ENCODE peak calls at places on chromosomes 2 and 18, in five cellular contexts. One of them, this sample, is unnamed.

GRCh38 chr2:120108749-120109148 is 95.9 kb downstream of the EPB41L5 start:
- DNase-seq in stimulated activated CD4-positive, alpha-beta T cell treated with anti-CD3 and anti-CD28 coated beads, Interleukin-15, amount 100 ng/mL, for 1 hour: no peak
- DNase-seq in amniotic stem cell: no peak
- DNase-seq in stimulated activated CD8-positive, alpha-beta memory T cell treated with anti-CD3 and anti-CD28 coated beads, Interleukin-2, amount 100 ng/mL, for 48 hours: no peak
- DNase-seq in NT2/D1: no peak
- DNase-seq in this sample: no peak

GRCh38 chr2:239087041-239087710 is 239.3 kb downstream of the TWIST2 start:
- DNase-seq in stimulated activated CD4-positive, alpha-beta T cell treated with anti-CD3 and anti-CD28 coated beads, Interleukin-15, amount 100 ng/mL, for 1 hour: no peak
- DNase-seq in amniotic stem cell: no peak
- DNase-seq in stimulated activated CD8-positive, alpha-beta memory T cell treated with anti-CD3 and anti-CD28 coated beads, Interleukin-2, amount 100 ng/mL, for 48 hours: no peak
- DNase-seq in NT2/D1: no peak
- DNase-seq in this sample: no peak

GRCh38 chr2:101956465-101957030 is 35.2 kb upstream of the IL1R2 start:
- DNase-seq in stimulated activated CD4-positive, alpha-beta T cell treated with anti-CD3 and anti-CD28 coated beads, Interleukin-15, amount 100 ng/mL, for 1 hour: no peak
- DNase-seq in amniotic stem cell: no peak
- DNase-seq in stimulated activated CD8-positive, alpha-beta memory T cell treated with anti-CD3 and anti-CD28 coated beads, Interleukin-2, amount 100 ng/mL, for 48 hours: no peak
- DNase-seq in NT2/D1: no peak
- DNase-seq in this sample: no peak

GRCh38 chr2:40178971-40179370 is 272.9 kb downstream of the SLC8A1 start:
- DNase-seq in stimulated activated CD4-positive, alpha-beta T cell treated with anti-CD3 and anti-CD28 coated beads, Interleukin-15, amount 100 ng/mL, for 1 hour: no peak
- DNase-seq in amniotic stem cell: no peak
- DNase-seq in stimulated activated CD8-positive, alpha-beta memory T cell treated with anti-CD3 and anti-CD28 coated beads, Interleukin-2, amount 100 ng/mL, for 48 hours: no peak
- DNase-seq in NT2/D1: no peak
- DNase-seq in this sample: no peak

GRCh38 chr18:24259869-24260662 is 121.2 kb downstream of the CABYR start:
- DNase-seq in stimulated activated CD4-positive, alpha-beta T cell treated with anti-CD3 and anti-CD28 coated beads, Interleukin-15, amount 100 ng/mL, for 1 hour: no peak
- DNase-seq in amniotic stem cell: no peak
- DNase-seq in stimulated activated CD8-positive, alpha-beta memory T cell treated with anti-CD3 and anti-CD28 coated beads, Interleukin-2, amount 100 ng/mL, for 48 hours: no peak
- DNase-seq in NT2/D1: no peak
- DNase-seq in this sample: no peak

GRCh38 chr18:79200546-79201268 is 131.5 kb downstream of the ATP9B start:
- DNase-seq in stimulated activated CD4-positive, alpha-beta T cell treated with anti-CD3 and anti-CD28 coated beads, Interleukin-15, amount 100 ng/mL, for 1 hour: no peak
- DNase-seq in amniotic stem cell: no peak
- DNase-seq in stimulated activated CD8-positive, alpha-beta memory T cell treated with anti-CD3 and anti-CD28 coated beads, Interleukin-2, amount 100 ng/mL, for 48 hours: peak
- DNase-seq in NT2/D1: peak
- DNase-seq in this sample: peak

GRCh38 chr2:175832886-175833285 is 169.2 kb downstream of the LNPK start:
- DNase-seq in stimulated activated CD4-positive, alpha-beta T cell treated with anti-CD3 and anti-CD28 coated beads, Interleukin-15, amount 100 ng/mL, for 1 hour: no peak
- DNase-seq in amniotic stem cell: no peak
- DNase-seq in stimulated activated CD8-positive, alpha-beta memory T cell treated with anti-CD3 and anti-CD28 coated beads, Interleukin-2, amount 100 ng/mL, for 48 hours: no peak
- DNase-seq in NT2/D1: no peak
- DNase-seq in this sample: no peak

GRCh38 chr18:37335337-37335736 is 230.3 kb downstream of the CELF4 start:
- DNase-seq in stimulated activated CD4-positive, alpha-beta T cell treated with anti-CD3 and anti-CD28 coated beads, Interleukin-15, amount 100 ng/mL, for 1 hour: no peak
- DNase-seq in amniotic stem cell: no peak
- DNase-seq in stimulated activated CD8-positive, alpha-beta memory T cell treated with anti-CD3 and anti-CD28 coated beads, Interleukin-2, amount 100 ng/mL, for 48 hours: no peak
- DNase-seq in NT2/D1: no peak
- DNase-seq in this sample: no peak

GRCh38 chr2:27494284-27494943 is 586 bp downstream of the FNDC4 start:
- DNase-seq in stimulated activated CD4-positive, alpha-beta T cell treated with anti-CD3 and anti-CD28 coated beads, Interleukin-15, amount 100 ng/mL, for 1 hour: no peak
- DNase-seq in amniotic stem cell: no peak
- DNase-seq in stimulated activated CD8-positive, alpha-beta memory T cell treated with anti-CD3 and anti-CD28 coated beads, Interleukin-2, amount 100 ng/mL, for 48 hours: no peak
- DNase-seq in NT2/D1: no peak
- DNase-seq in this sample: no peak